ENCODE peak calls at places on chromosomes 3 and 15, in six cellular contexts. E is mesenchymal stem cell, A is H9, H is IMR-90, G is trophoblast cell, D is H1. Q is an unnamed sample.

GRCh38 chr3:138768126-138768525 is 66.6 kb downstream of the PIK3CB start:
- DNase-seq in E (no peak), A (peak), H (no peak), G (no peak), D (no peak), Q (no peak)

GRCh38 chr3:5186854-5187151 is 704 bp upstream of the EDEM1 start:
- DNase-seq in E (peak), A (no peak), H (peak), G (peak), D (no peak), Q (no peak)

GRCh38 chr3:50464578-50464977 is 38.9 kb downstream of the CACNA2D2 start:
- DNase-seq in E (no peak), A (no peak), H (no peak), G (no peak), D (no peak), Q (no peak)

GRCh38 chr15:68494573-68495105 is 62.7 kb upstream of the ITGA11 start:
- DNase-seq in E (peak), A (no peak), H (no peak), G (no peak), D (no peak), Q (no peak)

GRCh38 chr3:124745092-124745491 is 14.8 kb downstream of the UMPS start:
- DNase-seq in E (no peak), A (no peak), H (no peak), G (peak), D (no peak), Q (no peak)

GRCh38 chr15:78727561-78727960 is 83.7 kb downstream of the ADAMTS7 start:
- DNase-seq in E (no peak), A (peak), H (no peak), G (no peak), D (no peak), Q (no peak)

GRCh38 chr3:114896978-114897377 is 250.1 kb downstream of the ZBTB20 start:
- DNase-seq in E (no peak), A (no peak), H (no peak), G (no peak), D (no peak), Q (no peak)

GRCh38 chr3:152309535-152310317 is 41.0 kb downstream of the MBNL1 start:
- DNase-seq in E (no peak), A (no peak), H (peak), G (no peak), D (no peak), Q (no peak)

GRCh38 chr3:94862703-94863102 is 799.8 kb downstream of the NSUN3 start:
- DNase-seq in E (peak), A (no peak), H (no peak), G (peak), D (no peak), Q (no peak)

GRCh38 chr15:25408428-25408827 is 30.4 kb downstream of the UBE3A start:
- DNase-seq in E (no peak), A (no peak), H (peak), G (no peak), D (no peak), Q (no peak)

GRCh38 chr3:76656531-76657070 is 383.3 kb upstream of the ROBO2 start:
- DNase-seq in E (no peak), A (no peak), H (no peak), G (no peak), D (no peak), Q (no peak)

GRCh38 chr15:64180235-64180824 is 17.5 kb upstream of the PPIB start:
- DNase-seq in E (no peak), A (peak), H (no peak), G (no peak), D (no peak), Q (no peak)

GRCh38 chr3:187101184-187102072 is 37.9 kb downstream of the RPL39L start:
- DNase-seq in E (peak), A (no peak), H (peak), G (peak), D (no peak), Q (no peak)

GRCh38 chr3:60501303-60501702 is 749.9 kb downstream of the FHIT start:
- DNase-seq in E (no peak), A (no peak), H (peak), G (no peak), D (no peak), Q (no peak)

GRCh38 chr15:48645558-48646330 is at the start of gene FBN1:
- DNase-seq in E (peak), A (peak), H (peak), G (peak), D (peak), Q (peak)

GRCh38 chr15:31328999-31329639 is 2.5 kb downstream of the KLF13 start:
- DNase-seq in E (no peak), A (peak), H (no peak), G (peak), D (no peak), Q (no peak)

GRCh38 chr3:151835751-151836550 is 22.0 kb downstream of the AADAC start:
- DNase-seq in E (peak), A (no peak), H (peak), G (no peak), D (no peak), Q (no peak)

GRCh38 chr15:63436872-63437375 is 55.3 kb upstream of the CA12 start:
- DNase-seq in E (peak), A (no peak), H (peak), G (peak), D (no peak), Q (peak)

GRCh38 chr3:45480218-45480617 is 91.8 kb downstream of the LARS2 start:
- DNase-seq in E (peak), A (no peak), H (no peak), G (peak), D (no peak), Q (no peak)

GRCh38 chr15:70504305-70504951 is 258.9 kb downstream of the UACA start:
- DNase-seq in E (peak), A (no peak), H (peak), G (peak), D (no peak), Q (no peak)

GRCh38 chr3:22587446-22587845 is 615.7 kb upstream of the UBE2E2 start:
- DNase-seq in E (no peak), A (no peak), H (no peak), G (no peak), D (no peak), Q (no peak)

GRCh38 chr15:72722071-72722696 is 36.2 kb downstream of the BBS4 start:
- DNase-seq in E (peak), A (peak), H (peak), G (peak), D (peak), Q (peak)

GRCh38 chr3:170705136-170705535 is 119.3 kb upstream of the SLC7A14 start:
- DNase-seq in E (no peak), A (no peak), H (no peak), G (no peak), D (no peak), Q (no peak)

GRCh38 chr3:48069339-48069738 is 53.1 kb upstream of the MAP4 start:
- DNase-seq in E (no peak), A (no peak), H (no peak), G (no peak), D (no peak), Q (no peak)

GRCh38 chr3:48065035-48065434 is 48.8 kb upstream of the MAP4 start:
- DNase-seq in E (no peak), A (no peak), H (peak), G (no peak), D (no peak), Q (no peak)

GRCh38 chr3:48070030-48070429 is 53.8 kb upstream of the MAP4 start:
- DNase-seq in E (no peak), A (no peak), H (no peak), G (no peak), D (no peak), Q (no peak)

GRCh38 chr3:48067271-48067670 is 51.1 kb upstream of the MAP4 start:
- DNase-seq in E (no peak), A (no peak), H (no peak), G (no peak), D (no peak), Q (no peak)

GRCh38 chr3:48068886-48069285 is 52.7 kb upstream of the MAP4 start:
- DNase-seq in E (no peak), A (no peak), H (no peak), G (no peak), D (no peak), Q (no peak)
- H4K91ac ChIP-seq in E (no peak), A (no peak), H (peak), G (no peak), D (no peak), Q (no peak)

DNA sequence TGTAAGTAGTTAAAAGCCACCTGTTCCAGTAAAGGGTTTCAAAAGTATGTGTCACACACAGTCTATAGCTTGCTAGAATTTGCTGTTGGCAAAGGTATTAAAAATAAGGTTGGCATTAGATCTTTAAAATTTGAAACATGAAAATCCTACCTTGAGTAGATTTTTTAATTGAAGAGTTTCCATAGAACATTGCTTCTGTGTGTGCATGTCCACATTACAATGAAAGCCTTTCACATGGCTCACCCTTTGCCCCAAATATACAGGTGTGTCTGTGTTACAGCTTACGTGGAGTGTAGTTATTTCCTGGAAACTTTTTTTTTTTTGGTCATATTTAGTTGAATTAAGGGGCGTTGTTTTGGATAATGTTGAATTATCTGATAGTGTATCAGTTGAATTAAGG is 2.2 kb downstream of the ABHD17C start:
- DNase-seq in E (no peak), A (no peak), H (no peak), G (no peak), D (no peak), Q (no peak)
- H4K91ac ChIP-seq in E (no peak), A (no peak), H (no peak), G (no peak), D (no peak), Q (no peak)

DNA sequence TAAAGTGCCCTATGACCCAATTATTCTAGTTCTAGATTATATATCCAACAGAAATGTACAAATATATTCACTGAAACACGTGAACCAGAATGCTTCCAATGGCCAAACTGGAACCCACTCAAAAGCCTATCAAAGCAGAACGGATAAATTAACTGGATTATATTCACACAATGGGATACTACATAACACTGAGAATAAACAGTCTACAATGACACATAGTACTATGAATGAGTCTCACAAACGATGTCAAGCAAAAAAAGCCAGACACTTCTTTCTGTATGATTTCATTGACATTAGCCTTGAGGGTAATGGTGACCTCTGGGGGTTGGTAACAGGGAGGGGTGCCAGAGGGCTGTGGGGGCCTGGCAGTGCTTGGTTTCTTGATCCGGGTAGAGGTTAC is 50.9 kb upstream of the HACD2 start:
- DNase-seq in E (no peak), A (no peak), H (no peak), G (no peak), D (no peak), Q (no peak)
- H4K91ac ChIP-seq in E (no peak), A (no peak), H (no peak), G (no peak), D (no peak), Q (no peak)

GRCh38 chr3:26068890-26069289 is 279.0 kb downstream of the OXSM start:
- DNase-seq in E (no peak), A (no peak), H (no peak), G (no peak), D (no peak), Q (no peak)
- H4K91ac ChIP-seq in E (no peak), A (no peak), H (no peak), G (no peak), D (no peak), Q (no peak)

Q was measured in neuronal stem cell.